ENCODE peak calls at places on chromosomes 6 and 20, in five cellular contexts. One of them, this sample, is unnamed.

GRCh38 chr6:132244744-132245143 is 156.5 kb downstream of the MOXD1 start:
- DNase-seq in activated naive CD8-positive, alpha-beta T cell treated with anti-CD3 and anti-CD28 coated beads, Interleukin-2, amount 10 ng/mL, durations not matched to agents 7 days and 5 days: no peak
- DNase-seq in posterior cingulate gyrus: no peak
- DNase-seq in renal cortical epithelial cell: no peak
- DNase-seq in GM04503: no peak
- DNase-seq in this sample: no peak

GRCh38 chr20:32945710-32946221 is 58.5 kb downstream of the SUN5 start:
- DNase-seq in activated naive CD8-positive, alpha-beta T cell treated with anti-CD3 and anti-CD28 coated beads, Interleukin-2, amount 10 ng/mL, durations not matched to agents 7 days and 5 days: no peak
- DNase-seq in posterior cingulate gyrus: no peak
- DNase-seq in GM04503: no peak
- DNase-seq in renal cortical epithelial cell: peak
- DNase-seq in this sample: no peak

GRCh38 chr20:48294196-48294595 is 508.9 kb upstream of the SULF2 start:
- DNase-seq in posterior cingulate gyrus: no peak
- DNase-seq in GM04503: no peak
- DNase-seq in activated naive CD8-positive, alpha-beta T cell treated with anti-CD3 and anti-CD28 coated beads, Interleukin-2, amount 10 ng/mL, durations not matched to agents 7 days and 5 days: no peak
- DNase-seq in renal cortical epithelial cell: peak
- DNase-seq in this sample: no peak

GRCh38 chr6:6825153-6825847 is 236.8 kb downstream of the LY86 start:
- DNase-seq in renal cortical epithelial cell: no peak
- DNase-seq in posterior cingulate gyrus: no peak
- DNase-seq in activated naive CD8-positive, alpha-beta T cell treated with anti-CD3 and anti-CD28 coated beads, Interleukin-2, amount 10 ng/mL, durations not matched to agents 7 days and 5 days: no peak
- DNase-seq in GM04503: no peak
- DNase-seq in this sample: no peak

GRCh38 chr20:2794866-2795447 is 5.5 kb downstream of the CPXM1 start:
- DNase-seq in renal cortical epithelial cell: no peak
- DNase-seq in activated naive CD8-positive, alpha-beta T cell treated with anti-CD3 and anti-CD28 coated beads, Interleukin-2, amount 10 ng/mL, durations not matched to agents 7 days and 5 days: no peak
- DNase-seq in GM04503: no peak
- DNase-seq in posterior cingulate gyrus: no peak
- DNase-seq in this sample: no peak

GRCh38 chr6:139605350-139605749 is 230.9 kb upstream of the CITED2 start:
- DNase-seq in posterior cingulate gyrus: no peak
- DNase-seq in GM04503: no peak
- DNase-seq in activated naive CD8-positive, alpha-beta T cell treated with anti-CD3 and anti-CD28 coated beads, Interleukin-2, amount 10 ng/mL, durations not matched to agents 7 days and 5 days: no peak
- DNase-seq in renal cortical epithelial cell: peak
- DNase-seq in this sample: no peak

GRCh38 chr6:128511518-128511917 is 8.9 kb downstream of the PTPRK start:
- DNase-seq in posterior cingulate gyrus: no peak
- DNase-seq in renal cortical epithelial cell: peak
- DNase-seq in GM04503: no peak
- DNase-seq in activated naive CD8-positive, alpha-beta T cell treated with anti-CD3 and anti-CD28 coated beads, Interleukin-2, amount 10 ng/mL, durations not matched to agents 7 days and 5 days: no peak
- DNase-seq in this sample: no peak

GRCh38 chr6:125140808-125141207 is 12.8 kb upstream of the TPD52L1 start:
- DNase-seq in GM04503: no peak
- DNase-seq in activated naive CD8-positive, alpha-beta T cell treated with anti-CD3 and anti-CD28 coated beads, Interleukin-2, amount 10 ng/mL, durations not matched to agents 7 days and 5 days: no peak
- DNase-seq in posterior cingulate gyrus: no peak
- DNase-seq in renal cortical epithelial cell: no peak
- DNase-seq in this sample: no peak

GRCh38 chr6:26478985-26479278 is 21.2 kb upstream of the BTN1A1 start:
- DNase-seq in GM04503: no peak
- DNase-seq in activated naive CD8-positive, alpha-beta T cell treated with anti-CD3 and anti-CD28 coated beads, Interleukin-2, amount 10 ng/mL, durations not matched to agents 7 days and 5 days: no peak
- DNase-seq in renal cortical epithelial cell: no peak
- DNase-seq in posterior cingulate gyrus: no peak
- DNase-seq in this sample: no peak

GRCh38 chr20:24698706-24699206 is 229.3 kb downstream of the SYNDIG1 start:
- DNase-seq in activated naive CD8-positive, alpha-beta T cell treated with anti-CD3 and anti-CD28 coated beads, Interleukin-2, amount 10 ng/mL, durations not matched to agents 7 days and 5 days: no peak
- DNase-seq in posterior cingulate gyrus: no peak
- DNase-seq in GM04503: no peak
- DNase-seq in renal cortical epithelial cell: no peak
- DNase-seq in this sample: peak